ENCODE peak calls at places on chromosomes 5 and 9, in four cellular contexts. One of them, this sample, is unnamed.
A peak's percentile ranks its signal among the peaks of the same experiment; 100 is the strongest.

GRCh38 chr5:126044111-126044668 is 379.0 kb upstream of the GRAMD2B start:
- DNase-seq in H1: no peak
- DNase-seq in HepG2: no peak
- DNase-seq in GM12878: no peak
- DNase-seq in this sample: no peak

GRCh38 chr5:100444961-100445360 is 90.2 kb upstream of the FAM174A start:
- DNase-seq in H1: no peak
- DNase-seq in HepG2: no peak
- DNase-seq in GM12878: no peak
- DNase-seq in this sample: no peak

GRCh38 chr9:112352209-112352608 is 18.8 kb upstream of the PTBP3 start:
- DNase-seq in H1: no peak
- DNase-seq in HepG2: no peak
- DNase-seq in GM12878: no peak
- DNase-seq in this sample: no peak

GRCh38 chr5:9344751-9345240 is 201.1 kb downstream of the SEMA5A start:
- DNase-seq in H1: no peak
- DNase-seq in HepG2: no peak
- DNase-seq in GM12878: no peak
- DNase-seq in this sample: no peak

GRCh38 chr9:20684865-20685696 is 1.0 kb downstream of the FOCAD start:
- DNase-seq in H1: no peak
- DNase-seq in HepG2: no peak
- DNase-seq in GM12878: no peak
- DNase-seq in this sample: no peak

GRCh38 chr5:175572922-175573321 is 84.9 kb upstream of the HRH2 start:
- DNase-seq in H1: no peak
- DNase-seq in HepG2: peak; percentile 9
- DNase-seq in GM12878: no peak
- DNase-seq in this sample: no peak

GRCh38 chr9:113949206-113950078 is 73.3 kb downstream of the ZNF618 start:
- DNase-seq in H1: no peak
- DNase-seq in HepG2: no peak
- DNase-seq in GM12878: no peak
- DNase-seq in this sample: no peak

GRCh38 chr5:128121679-128122078 is 38.1 kb downstream of the SLC12A2 start:
- DNase-seq in H1: no peak
- DNase-seq in HepG2: no peak
- DNase-seq in GM12878: no peak
- DNase-seq in this sample: peak; percentile 3

GRCh38 chr5:10355071-10355889 is 1.8 kb downstream of the MARCHF6 start:
- DNase-seq in H1: no peak
- DNase-seq in HepG2: no peak
- DNase-seq in GM12878: no peak
- DNase-seq in this sample: no peak

GRCh38 chr5:174083041-174083827 is 37.7 kb downstream of the NSG2 start:
- DNase-seq in H1: no peak
- DNase-seq in HepG2: no peak
- DNase-seq in GM12878: no peak
- DNase-seq in this sample: no peak

GRCh38 chr5:126339215-126339805 is 83.9 kb upstream of the GRAMD2B start:
- DNase-seq in H1: no peak
- DNase-seq in HepG2: peak; percentile 61
- DNase-seq in GM12878: no peak
- DNase-seq in this sample: peak; percentile 54

GRCh38 chr9:95807326-95807947 is 68.1 kb upstream of the ERCC6L2 start:
- DNase-seq in H1: no peak
- DNase-seq in HepG2: peak; percentile 34
- DNase-seq in GM12878: no peak
- DNase-seq in this sample: no peak

GRCh38 chr9:129889936-129890717 is 54.9 kb downstream of the USP20 start:
- DNase-seq in H1: peak; percentile 53
- DNase-seq in HepG2: no peak
- DNase-seq in GM12878: peak; percentile 31
- DNase-seq in this sample: no peak

GRCh38 chr5:14406554-14406849 is 175.1 kb upstream of the OTULINL start:
- DNase-seq in H1: no peak
- DNase-seq in HepG2: no peak
- DNase-seq in GM12878: no peak
- DNase-seq in this sample: no peak

GRCh38 chr5:80741015-80741414 is 86.2 kb upstream of the DHFR start:
- DNase-seq in H1: no peak
- DNase-seq in HepG2: no peak
- DNase-seq in GM12878: no peak
- DNase-seq in this sample: no peak

GRCh38 chr5:40679998-40680681 is 425 bp downstream of the PTGER4 start:
- DNase-seq in H1: no peak
- DNase-seq in HepG2: no peak
- DNase-seq in GM12878: no peak
- DNase-seq in this sample: no peak

GRCh38 chr5:132233811-132234683 is 6.4 kb upstream of the P4HA2 start:
- DNase-seq in H1: no peak
- DNase-seq in HepG2: no peak
- DNase-seq in GM12878: no peak
- DNase-seq in this sample: no peak

GRCh38 chr5:141598389-141599360 is 20.1 kb downstream of the DIAPH1 start:
- DNase-seq in H1: no peak
- DNase-seq in HepG2: no peak
- DNase-seq in GM12878: no peak
- DNase-seq in this sample: no peak

GRCh38 chr9:135990468-135991429 is 29.6 kb upstream of the UBAC1 start:
- DNase-seq in H1: peak; percentile 62
- DNase-seq in HepG2: peak; percentile 78
- DNase-seq in GM12878: no peak
- DNase-seq in this sample: peak; percentile 79

GRCh38 chr5:54520438-54520846 is 2.9 kb downstream of the SNX18 start:
- DNase-seq in H1: no peak
- DNase-seq in HepG2: no peak
- DNase-seq in GM12878: no peak
- DNase-seq in this sample: no peak

GRCh38 chr9:17148324-17148723 is 13.5 kb downstream of the CNTLN start:
- DNase-seq in H1: no peak
- DNase-seq in HepG2: no peak
- DNase-seq in GM12878: no peak
- DNase-seq in this sample: no peak

GRCh38 chr5:96565843-96566242 is 96.3 kb upstream of the CAST start:
- DNase-seq in H1: no peak
- DNase-seq in HepG2: no peak
- DNase-seq in GM12878: no peak
- DNase-seq in this sample: no peak

GRCh38 chr9:35660966-35661413 is 2.9 kb downstream of the CCDC107 start:
- DNase-seq in H1: no peak
- DNase-seq in HepG2: peak; percentile 54
- DNase-seq in GM12878: no peak
- DNase-seq in this sample: peak; percentile 33

GRCh38 chr5:178435321-178436238 is 154.6 kb downstream of the COL23A1 start:
- DNase-seq in H1: no peak
- DNase-seq in HepG2: no peak
- DNase-seq in GM12878: no peak
- DNase-seq in this sample: no peak

GRCh38 chr5:56459978-56460377 is 226.8 kb upstream of the ANKRD55 start:
- DNase-seq in H1: no peak
- DNase-seq in HepG2: no peak
- DNase-seq in GM12878: no peak
- DNase-seq in this sample: no peak

GRCh38 chr9:16521868-16522381 is 348.5 kb downstream of the BNC2 start:
- DNase-seq in H1: no peak
- DNase-seq in HepG2: no peak
- DNase-seq in GM12878: no peak
- DNase-seq in this sample: no peak

GRCh38 chr5:120463991-120464626 is at the start of gene PRR16:
- DNase-seq in H1: peak; percentile 13
- DNase-seq in HepG2: no peak
- DNase-seq in GM12878: no peak
- DNase-seq in this sample: no peak

GRCh38 chr5:43602456-43602817 is 543 bp upstream of the NNT start:
- DNase-seq in H1: no peak
- DNase-seq in HepG2: peak; percentile 30
- DNase-seq in GM12878: no peak
- DNase-seq in this sample: no peak
- TF ChIP-seq YY1 in H1: no peak
- TF ChIP-seq YY1 in HepG2: no peak
- TF ChIP-seq YY1 in GM12878: no peak
- TF ChIP-seq YY1 in this sample: no peak

GRCh38 chr5:148653840-148654781 is at the start of gene HTR4:
- DNase-seq in H1: no peak
- DNase-seq in HepG2: no peak
- DNase-seq in GM12878: no peak
- DNase-seq in this sample: no peak
- TF ChIP-seq ATF3 in H1: no peak
- TF ChIP-seq ATF3 in HepG2: no peak
- TF ChIP-seq ATF3 in GM12878: no peak
- TF ChIP-seq ATF3 in this sample: no peak

DNA sequence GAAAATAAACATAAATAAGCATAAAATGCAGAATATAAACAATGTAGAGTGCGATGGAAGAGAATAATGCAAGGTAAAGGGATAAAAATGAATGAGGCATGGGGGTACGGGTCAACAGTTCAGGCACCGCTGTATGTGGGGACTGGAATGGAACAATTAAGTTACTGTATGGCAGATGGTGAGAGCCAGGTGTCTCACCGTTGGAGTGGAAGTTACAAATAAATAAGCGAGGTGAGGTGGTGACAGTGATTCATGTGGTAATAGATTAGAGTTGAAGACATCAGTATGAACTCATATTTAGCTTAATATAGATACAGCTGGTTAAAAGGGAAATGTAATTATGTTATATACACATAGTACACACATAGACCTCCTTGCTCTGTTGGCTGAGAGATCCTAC is 2.2 kb upstream of the OMD start:
- DNase-seq in H1: no peak
- DNase-seq in HepG2: no peak
- DNase-seq in GM12878: no peak
- DNase-seq in this sample: no peak
- TF ChIP-seq YY1 in H1: no peak
- TF ChIP-seq YY1 in HepG2: no peak
- TF ChIP-seq YY1 in GM12878: no peak
- TF ChIP-seq YY1 in this sample: no peak

DNA sequence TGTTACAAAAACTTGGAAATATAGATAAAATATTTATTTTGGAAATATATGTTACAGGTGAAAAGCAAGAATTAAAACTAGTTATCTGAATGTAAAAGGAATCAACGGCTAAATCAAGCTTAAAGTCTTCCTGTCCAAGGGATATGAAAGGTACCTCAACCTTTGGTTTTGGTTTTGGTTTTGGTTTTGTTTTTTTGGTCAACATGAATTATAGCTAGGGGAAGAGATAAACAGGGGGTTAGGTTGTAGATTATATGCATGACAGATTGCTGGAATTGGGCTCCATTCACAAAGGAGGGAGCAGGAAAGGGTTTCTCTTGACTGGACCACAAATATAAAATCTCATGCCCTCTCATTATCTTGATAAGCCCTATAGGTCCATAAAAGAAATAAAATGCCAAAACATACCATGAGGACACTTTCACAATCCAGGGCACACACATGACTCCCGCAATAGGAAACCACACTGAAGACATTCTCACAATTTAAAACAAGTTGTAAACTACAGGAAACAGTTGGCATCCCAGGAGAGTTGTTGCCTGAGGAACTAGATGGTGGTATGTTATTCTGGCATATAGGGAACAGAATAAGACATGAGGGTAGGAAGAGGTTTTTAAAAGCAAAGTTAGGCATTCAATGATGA is 46.6 kb upstream of the MACIR start:
- DNase-seq in H1: no peak
- DNase-seq in HepG2: no peak
- DNase-seq in GM12878: no peak
- DNase-seq in this sample: no peak
- TF ChIP-seq ATF3 in H1: no peak
- TF ChIP-seq ATF3 in HepG2: no peak
- TF ChIP-seq ATF3 in GM12878: no peak
- TF ChIP-seq ATF3 in this sample: no peak

DNA sequence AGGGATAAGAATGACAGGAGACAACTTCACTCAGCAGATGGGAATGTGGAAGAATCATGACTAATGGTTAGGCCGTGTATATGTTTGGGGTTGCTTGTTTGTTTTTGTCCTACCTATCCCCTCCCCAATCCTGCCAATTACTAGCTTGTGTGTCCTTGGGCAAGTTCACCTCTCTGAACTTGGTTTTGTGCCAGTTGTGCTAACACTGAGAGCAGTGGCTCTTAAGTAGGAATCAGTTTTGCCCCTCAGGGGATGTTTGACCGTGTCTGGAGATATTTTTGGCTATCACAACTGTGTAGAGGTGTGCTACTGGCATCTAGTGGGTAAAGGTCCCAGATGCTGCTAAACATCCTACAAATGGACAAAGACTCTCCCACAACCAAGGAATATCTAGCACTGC is 287.0 kb downstream of the DMRT2 start:
- DNase-seq in H1: peak; percentile 1
- DNase-seq in HepG2: no peak
- DNase-seq in GM12878: no peak
- DNase-seq in this sample: no peak
- TF ChIP-seq YY1 in H1: no peak
- TF ChIP-seq YY1 in HepG2: no peak
- TF ChIP-seq YY1 in GM12878: no peak
- TF ChIP-seq YY1 in this sample: no peak

GRCh38 chr5:42614509-42614908 is 142.1 kb upstream of the CCDC152 start:
- DNase-seq in H1: no peak
- DNase-seq in HepG2: no peak
- DNase-seq in GM12878: no peak
- DNase-seq in this sample: no peak
- TF ChIP-seq ATF3 in H1: no peak
- TF ChIP-seq ATF3 in HepG2: no peak
- TF ChIP-seq ATF3 in GM12878: no peak
- TF ChIP-seq ATF3 in this sample: no peak

GRCh38 chr5:149822310-149822709 is 92.2 kb downstream of the PPARGC1B start:
- DNase-seq in H1: no peak
- DNase-seq in HepG2: no peak
- DNase-seq in GM12878: no peak
- DNase-seq in this sample: no peak
- TF ChIP-seq YY1 in H1: no peak
- TF ChIP-seq YY1 in HepG2: no peak
- TF ChIP-seq YY1 in GM12878: no peak
- TF ChIP-seq YY1 in this sample: no peak